ENCODE peak calls at places on chromosomes 1 and 21, in four cellular contexts. D is colonic mucosa; T is Caco-2; L is naive thymus-derived CD4-positive, alpha-beta T cell. G is an unnamed sample. For H3K4me1, the result is how much of the 10 kb centered on the place peaks cover.

GRCh38 chr1:184457500-184457899 is 70.7 kb downstream of the C1orf21 start:
- DNase-seq in L (no peak), D (no peak), T (no peak), G (no peak)

GRCh38 chr1:97384294-97384952 is 536.4 kb downstream of the DPYD start:
- DNase-seq in D (no peak), L (no peak), T (no peak), G (no peak)

GRCh38 chr1:171606402-171606941 is 15.6 kb upstream of the MYOCOS start:
- DNase-seq in T (no peak), L (no peak), D (no peak), G (no peak)

GRCh38 chr1:29396438-29397255 is 160.3 kb downstream of the PTPRU start:
- DNase-seq in D (no peak), T (no peak), L (no peak), G (no peak)

GRCh38 chr1:61261585-61261984 is 179.2 kb downstream of the NFIA start:
- DNase-seq in L (no peak), T (no peak), D (no peak), G (no peak)

GRCh38 chr1:246800356-246800755 is 76.1 kb downstream of the SCCPDH start:
- DNase-seq in L (no peak), D (no peak), T (no peak), G (no peak)

GRCh38 chr1:30506785-30507312 is 216.5 kb downstream of the MATN1 start:
- DNase-seq in L (no peak), T (no peak), D (no peak), G (no peak)

GRCh38 chr21:37079211-37079824 is 6.3 kb downstream of the TTC3 start:
- DNase-seq in L (no peak), T (no peak), D (no peak), G (no peak)

GRCh38 chr1:205257735-205258134 is 30.0 kb downstream of the TMCC2 start:
- DNase-seq in L (no peak), D (no peak), T (no peak), G (no peak)

GRCh38 chr1:207698822-207699483 is 52.9 kb upstream of the CD46 start:
- DNase-seq in D (peak), L (peak), T (peak), G (peak)

GRCh38 chr1:211259596-211260126 is 495 bp downstream of the RCOR3 start:
- DNase-seq in T (no peak), D (peak), L (no peak), G (peak)

GRCh38 chr1:36859926-36860325 is 174.4 kb downstream of the GRIK3 start:
- DNase-seq in D (no peak), L (no peak), T (no peak), G (no peak)

GRCh38 chr1:112267929-112268328 is 128.1 kb upstream of the CTTNBP2NL start:
- DNase-seq in T (no peak), L (no peak), D (peak), G (no peak)

GRCh38 chr1:57411262-57411661 is 12.6 kb downstream of the DAB1 start:
- DNase-seq in D (no peak), L (no peak), T (no peak), G (no peak)

GRCh38 chr1:40625076-40625475 is 40.4 kb downstream of the RIMS3 start:
- DNase-seq in D (peak), L (peak), T (peak), G (no peak)

GRCh38 chr1:50271968-50272578 is 151.2 kb downstream of the DMRTA2 start:
- DNase-seq in D (peak), L (no peak), T (peak), G (peak)

GRCh38 chr21:43824883-43825609 is 35.7 kb downstream of the RRP1 start:
- DNase-seq in D (peak), L (no peak), T (no peak), G (no peak)

GRCh38 chr1:10851024-10852013 is 54.9 kb upstream of the CASZ1 start:
- DNase-seq in L (no peak), D (no peak), T (no peak), G (no peak)

GRCh38 chr1:176552217-176552974 is 89.4 kb downstream of the PAPPA2 start:
- DNase-seq in D (no peak), L (no peak), T (no peak), G (no peak)

GRCh38 chr1:228814091-228814610 is 78.9 kb downstream of the RHOU start:
- DNase-seq in T (no peak), L (no peak), D (no peak), G (no peak)

GRCh38 chr1:8870118-8870517 is 8.4 kb downstream of the ENO1 start:
- DNase-seq in D (no peak), T (no peak), L (no peak), G (no peak)

GRCh38 chr21:31872452-31873274 is at the start of gene HUNK:
- DNase-seq in L (no peak), T (peak), D (peak), G (peak)
- H3K4me3 ChIP-seq in L (no peak), T (peak), D (peak), G (peak)

GRCh38 chr1:2555634-2556276 is 416 bp upstream of the TNFRSF14 start:
- DNase-seq in L (peak), T (no peak), D (peak), G (no peak)
- H3K4me1 ChIP-seq in L (under half), T (under half), D (under half), G (under half)

DNA sequence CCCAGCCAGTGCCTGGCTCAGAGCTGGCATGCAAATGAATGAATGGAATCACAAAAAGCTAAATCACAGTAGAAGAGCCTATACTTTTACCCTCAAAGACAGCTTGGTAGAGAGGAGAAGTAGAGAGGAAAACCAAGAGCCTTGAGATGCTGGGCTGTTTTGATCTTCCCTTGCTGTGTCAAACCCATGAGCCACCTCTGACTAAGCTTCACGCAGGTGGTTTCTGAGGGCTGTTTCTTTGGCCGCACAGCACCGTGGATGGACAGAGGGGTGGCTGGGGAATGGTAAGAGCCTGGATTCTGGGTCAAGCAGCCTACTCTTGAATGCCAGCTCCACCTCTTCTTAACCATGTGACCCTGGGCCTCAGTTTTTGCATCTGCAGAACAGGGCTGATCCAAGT is 18.6 kb downstream of the ABCG1 start:
- DNase-seq in D (no peak), L (peak), T (no peak), G (no peak)
- H3K4me3 ChIP-seq in D (no peak), L (peak), T (no peak), G (no peak)

DNA sequence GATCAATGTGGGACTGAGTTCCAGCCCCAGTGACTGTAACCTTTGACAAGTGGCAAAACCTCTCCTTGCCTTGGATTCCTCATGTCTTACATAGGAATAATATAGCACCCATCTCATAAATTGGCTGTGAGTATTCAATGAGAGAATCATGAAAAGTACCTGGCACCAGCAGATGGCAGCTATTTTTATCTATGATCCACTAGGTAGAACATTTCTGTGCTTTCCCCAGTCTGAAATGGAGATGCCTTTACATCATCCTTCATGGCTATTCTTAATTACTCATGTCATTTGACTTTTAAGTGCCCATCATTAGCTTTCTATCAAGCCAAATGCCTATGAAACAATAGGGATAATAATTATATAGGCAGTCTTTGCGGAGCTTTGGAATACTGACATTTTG is 130.1 kb downstream of the TGFB2 start:
- DNase-seq in T (no peak), L (no peak), D (no peak), G (no peak)
- H3K4me1 ChIP-seq in T (under half), L (under half), D (under half), G (under half)